ENCODE peak calls at places on chromosomes 5 and 9, in seven cellular contexts. O is tibial artery, X is cardiac muscle cell, P is H9, T is brain microvascular endothelial cell, D is uterus, V is dorsolateral prefrontal cortex. J is an unnamed sample.
A peak's percentile ranks its signal among the peaks of the same experiment; 100 is the strongest.

GRCh38 chr9:93501406-93501805 is 48.0 kb upstream of the FAM120AOS start:
- DNase-seq in O (no peak), X (no peak), P (no peak), T (no peak), D (no peak), V (no peak), J (no peak)

GRCh38 chr5:67774153-67774552 is 441.4 kb upstream of the PIK3R1 start:
- DNase-seq in O (no peak), X (no peak), P (no peak), T (no peak), D (no peak), V (no peak), J (no peak)

GRCh38 chr9:69249337-69249736 is 75.3 kb downstream of the TJP2 start:
- DNase-seq in O (no peak), X (no peak), P (no peak), T (no peak), D (no peak), V (no peak), J (no peak)

GRCh38 chr9:13992136-13992798 is 321.7 kb downstream of the NFIB start:
- DNase-seq in O (no peak), X (no peak), P (no peak), T (peak; percentile 30), D (no peak), V (no peak), J (no peak)

GRCh38 chr5:90477073-90477472 is 2.4 kb downstream of the POLR3G start:
- DNase-seq in O (no peak), X (peak; percentile 21), P (peak; percentile 85), T (no peak), D (no peak), V (no peak), J (no peak)

GRCh38 chr5:134594336-134594735 is 38.3 kb downstream of the SAR1B start:
- DNase-seq in O (no peak), X (no peak), P (no peak), T (no peak), D (no peak), V (peak; percentile 66), J (no peak)

GRCh38 chr5:173917788-173918786 is 29.9 kb downstream of the CPEB4 start:
- DNase-seq in O (peak; percentile 76), X (peak; percentile 76), P (peak; percentile 57), T (peak; percentile 76), D (peak; percentile 66), V (peak; percentile 47), J (no peak)

GRCh38 chr9:115170674-115171073 is 52.7 kb upstream of the TNC start:
- DNase-seq in O (no peak), X (no peak), P (peak; percentile 45), T (peak; percentile 24), D (no peak), V (no peak), J (peak; percentile 45)

GRCh38 chr5:124343021-124343420 is 403.4 kb downstream of the ZNF608 start:
- DNase-seq in O (no peak), X (no peak), P (no peak), T (no peak), D (no peak), V (no peak), J (no peak)

GRCh38 chr9:5510360-5510931 is at the start of gene PDCD1LG2:
- DNase-seq in O (no peak), X (no peak), P (no peak), T (peak; percentile 56), D (no peak), V (no peak), J (no peak)

GRCh38 chr5:106894964-106895363 is 775.8 kb downstream of the EFNA5 start:
- DNase-seq in O (no peak), X (no peak), P (no peak), T (peak; percentile 45), D (no peak), V (no peak), J (no peak)

GRCh38 chr9:118522093-118523028 is 818.2 kb downstream of the TLR4 start:
- DNase-seq in O (no peak), X (peak; percentile 80), P (peak; percentile 90), T (peak; percentile 68), D (peak; percentile 17), V (peak; percentile 20), J (no peak)

GRCh38 chr5:42927730-42928129 is 112.4 kb downstream of the ANXA2R start:
- DNase-seq in O (no peak), X (no peak), P (no peak), T (no peak), D (no peak), V (no peak), J (no peak)

GRCh38 chr9:91001146-91001611 is 199.6 kb downstream of the SYK start:
- DNase-seq in O (no peak), X (no peak), P (no peak), T (no peak), D (no peak), V (no peak), J (no peak)

DNA sequence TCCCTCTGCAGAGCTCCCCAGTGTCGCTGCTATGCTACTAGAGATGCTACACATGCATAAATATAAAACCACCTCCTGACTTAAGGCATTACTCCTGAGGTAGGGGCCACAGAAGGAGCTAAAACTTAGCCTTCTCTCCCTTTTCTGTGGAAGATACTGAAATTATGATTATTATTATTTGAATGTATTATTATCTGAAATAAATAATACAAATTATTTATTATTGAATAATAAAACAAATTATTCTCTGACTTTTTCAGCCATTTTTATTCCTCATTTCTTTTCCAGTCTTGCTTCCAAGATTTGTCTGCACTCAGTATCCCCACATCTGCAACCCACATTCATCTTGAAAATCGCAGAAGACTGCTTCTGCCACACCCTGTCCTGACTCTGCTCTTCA is 414.9 kb upstream of the ACO1 start:
- DNase-seq in O (no peak), X (no peak), P (no peak), T (no peak), D (no peak), V (no peak), J (no peak)
- H3K27ac ChIP-seq in O (no peak overlapping the region), X (no peak overlapping the region), P (no peak overlapping the region), T (no peak overlapping the region), D (no peak overlapping the region), V (no peak overlapping the region), J (no peak overlapping the region)

GRCh38 chr5:1312993-1313833 is 18.3 kb upstream of the TERT start:
- DNase-seq in O (peak; percentile 48), X (no peak), P (peak; percentile 20), T (no peak), D (no peak), V (no peak), J (no peak)
- H3K27ac ChIP-seq in O (no peak overlapping the region), X (no peak overlapping the region), P (no peak overlapping the region), T (no peak overlapping the region), D (no peak overlapping the region), V (no peak overlapping the region), J (no peak overlapping the region)

GRCh38 chr5:122702524-122702875 is 72.4 kb upstream of the SNX2 start:
- DNase-seq in O (no peak), X (no peak), P (no peak), T (no peak), D (no peak), V (no peak), J (no peak)
- H3K27ac ChIP-seq in O (no peak overlapping the region), X (no peak overlapping the region), P (no peak overlapping the region), T (no peak overlapping the region), D (no peak overlapping the region), V (no peak overlapping the region), J (no peak overlapping the region)

GRCh38 chr9:136726631-136727191 is 14.3 kb downstream of the DIPK1B start:
- DNase-seq in O (no peak), X (no peak), P (no peak), T (peak; percentile 17), D (no peak), V (no peak), J (no peak)
- H3K27ac ChIP-seq in O (no peak overlapping the region), X (no peak overlapping the region), P (no peak overlapping the region), T (no peak overlapping the region), D (peak overlapping the region; percentile 40), V (no peak overlapping the region), J (peak overlapping the region; percentile 11)

DNA sequence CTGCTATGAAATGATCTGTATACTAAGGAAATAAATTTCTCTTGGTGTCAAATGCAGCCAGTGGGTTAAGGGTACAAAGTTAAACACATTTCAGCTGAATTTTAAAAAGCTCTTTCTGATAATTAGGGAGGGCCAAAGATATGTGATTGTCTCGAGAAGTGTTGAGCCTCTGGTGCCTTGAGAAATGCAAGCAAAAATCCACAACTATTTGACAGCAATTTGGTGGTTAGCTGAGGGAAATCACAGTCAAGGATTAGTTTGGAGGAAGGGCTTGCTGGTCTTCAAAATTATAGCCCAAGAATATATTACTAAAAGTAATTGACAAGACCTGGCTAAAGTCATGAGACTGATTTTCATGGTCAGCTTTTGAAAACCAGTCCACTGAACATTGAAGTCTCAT is 255.7 kb upstream of the PPP1R2B start:
- DNase-seq in O (no peak), X (no peak), P (no peak), T (no peak), D (no peak), V (no peak), J (peak; percentile 10)
- H3K27ac ChIP-seq in O (no peak overlapping the region), X (no peak overlapping the region), P (no peak overlapping the region), T (no peak overlapping the region), D (peak overlapping the region; percentile 72), V (peak overlapping the region; percentile 7), J (peak overlapping the region; percentile 83)

GRCh38 chr5:170303564-170303963 is 6.0 kb upstream of the LCP2 start:
- DNase-seq in O (no peak), X (no peak), P (no peak), T (no peak), D (no peak), V (no peak), J (no peak)

GRCh38 chr5:170305016-170305645 is 7.6 kb upstream of the LCP2 start:
- DNase-seq in O (no peak), X (no peak), P (no peak), T (no peak), D (no peak), V (no peak), J (no peak)

GRCh38 chr5:170306381-170306790 is 8.8 kb upstream of the LCP2 start:
- DNase-seq in O (peak; percentile 88), X (peak; percentile 54), P (no peak), T (peak; percentile 92), D (peak; percentile 80), V (no peak), J (no peak)

GRCh38 chr5:170307575-170308465 is 10.2 kb upstream of the LCP2 start:
- DNase-seq in O (peak; percentile 87), X (peak; percentile 62), P (no peak), T (peak; percentile 69), D (peak; percentile 93), V (peak; percentile 38), J (peak; percentile 98)

DNA sequence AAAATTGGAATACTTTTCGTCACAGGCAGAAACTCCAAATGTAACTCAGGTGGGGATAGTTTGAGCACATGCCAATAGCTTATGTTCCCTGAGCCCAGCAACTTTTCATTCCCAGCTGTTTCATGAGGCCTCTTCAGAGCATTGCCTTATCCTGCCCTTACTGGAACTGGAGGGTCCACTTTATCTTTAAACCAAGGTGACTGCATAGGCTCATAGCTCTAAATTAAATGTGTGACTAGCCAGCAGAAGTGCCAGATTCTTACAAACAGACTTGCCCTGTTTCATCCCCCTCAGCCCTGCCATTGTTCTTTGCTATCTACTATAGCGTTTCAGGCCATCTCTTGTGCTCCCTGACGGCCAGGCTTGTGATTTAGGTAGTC is 8.1 kb upstream of the LCP2 start:
- DNase-seq in O (no peak), X (no peak), P (no peak), T (no peak), D (no peak), V (no peak), J (no peak)
- H3K27ac ChIP-seq in O (peak overlapping the region; percentile 31), X (peak overlapping the region; percentile 2), P (no peak overlapping the region), T (no peak overlapping the region), D (peak overlapping the region; percentile 87), V (no peak overlapping the region), J (no peak overlapping the region)